ENCODE peak calls at places on chromosomes 6 and 20, in seven cellular contexts. One of them, this sample, is unnamed.

GRCh38 chr20:16194961-16195360 is 378.3 kb downstream of the KIF16B start:
- DNase-seq in transverse colon: no peak
- DNase-seq in stomach: no peak
- DNase-seq in H1: no peak
- DNase-seq in suprapubic skin: no peak
- DNase-seq in esophagus muscularis mucosa: no peak
- DNase-seq in HepG2: no peak
- DNase-seq in this sample: no peak

GRCh38 chr6:68473433-68474210 is 161.5 kb upstream of the ADGRB3 start:
- DNase-seq in transverse colon: no peak
- DNase-seq in stomach: no peak
- DNase-seq in H1: no peak
- DNase-seq in suprapubic skin: no peak
- DNase-seq in esophagus muscularis mucosa: no peak
- DNase-seq in HepG2: no peak
- DNase-seq in this sample: no peak

GRCh38 chr20:48791666-48792071 is 36.1 kb downstream of the PREX1 start:
- DNase-seq in transverse colon: no peak
- DNase-seq in stomach: no peak
- DNase-seq in H1: no peak
- DNase-seq in suprapubic skin: no peak
- DNase-seq in esophagus muscularis mucosa: no peak
- DNase-seq in HepG2: no peak
- DNase-seq in this sample: no peak

GRCh38 chr6:36912583-36912982 is 26.8 kb downstream of the C6orf89 start:
- DNase-seq in transverse colon: peak
- DNase-seq in stomach: no peak
- DNase-seq in H1: no peak
- DNase-seq in suprapubic skin: no peak
- DNase-seq in esophagus muscularis mucosa: no peak
- DNase-seq in HepG2: no peak
- DNase-seq in this sample: no peak

GRCh38 chr6:11224252-11224965 is 8.1 kb downstream of the NEDD9 start:
- DNase-seq in transverse colon: no peak
- DNase-seq in stomach: no peak
- DNase-seq in H1: no peak
- DNase-seq in suprapubic skin: no peak
- DNase-seq in esophagus muscularis mucosa: no peak
- DNase-seq in HepG2: no peak
- DNase-seq in this sample: no peak

GRCh38 chr20:44187763-44188709 is 1.0 kb upstream of the JPH2 start:
- DNase-seq in transverse colon: no peak
- DNase-seq in stomach: no peak
- DNase-seq in H1: peak
- DNase-seq in suprapubic skin: no peak
- DNase-seq in esophagus muscularis mucosa: no peak
- DNase-seq in HepG2: no peak
- DNase-seq in this sample: peak

GRCh38 chr6:148559848-148560433 is 186.9 kb upstream of the UST start:
- DNase-seq in transverse colon: peak
- DNase-seq in stomach: peak
- DNase-seq in H1: peak
- DNase-seq in suprapubic skin: peak
- DNase-seq in esophagus muscularis mucosa: peak
- DNase-seq in HepG2: peak
- DNase-seq in this sample: peak

GRCh38 chr6:168012431-168013249 is 15.2 kb downstream of the KIF25 start:
- DNase-seq in transverse colon: no peak
- DNase-seq in stomach: no peak
- DNase-seq in H1: peak
- DNase-seq in suprapubic skin: no peak
- DNase-seq in esophagus muscularis mucosa: peak
- DNase-seq in HepG2: no peak
- DNase-seq in this sample: no peak

GRCh38 chr6:36067374-36068011 is 39.9 kb downstream of the MAPK14 start:
- DNase-seq in transverse colon: no peak
- DNase-seq in stomach: no peak
- DNase-seq in H1: no peak
- DNase-seq in suprapubic skin: no peak
- DNase-seq in esophagus muscularis mucosa: no peak
- DNase-seq in HepG2: no peak
- DNase-seq in this sample: no peak

GRCh38 chr6:5754904-5755303 is 251.8 kb downstream of the NRN1 start:
- DNase-seq in transverse colon: no peak
- DNase-seq in stomach: no peak
- DNase-seq in H1: no peak
- DNase-seq in suprapubic skin: no peak
- DNase-seq in esophagus muscularis mucosa: no peak
- DNase-seq in HepG2: no peak
- DNase-seq in this sample: no peak

DNA sequence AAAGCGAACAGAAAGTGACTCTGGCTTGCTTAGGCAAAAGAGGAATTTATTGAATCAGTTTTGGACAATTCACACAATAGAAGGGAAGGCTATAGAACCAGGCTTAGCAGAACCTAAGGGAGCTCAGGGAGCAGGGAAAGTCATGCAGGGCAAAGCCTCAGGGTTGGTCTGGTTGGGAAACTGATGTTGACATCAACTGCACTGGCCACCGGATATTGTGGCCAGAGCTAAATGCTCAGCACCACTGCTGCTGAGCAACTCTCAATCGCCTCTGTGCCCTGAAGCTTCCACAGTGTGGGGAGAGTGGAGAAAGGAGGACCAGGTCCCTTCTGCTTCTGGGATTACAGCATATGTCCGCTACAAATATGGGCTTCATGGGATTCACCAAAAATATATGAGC is 93.3 kb upstream of the GCM1 start:
- DNase-seq in transverse colon: no peak
- DNase-seq in stomach: no peak
- DNase-seq in H1: no peak
- DNase-seq in suprapubic skin: no peak
- DNase-seq in esophagus muscularis mucosa: no peak
- DNase-seq in HepG2: no peak
- DNase-seq in this sample: no peak
- TF ChIP-seq POLR2AphosphoS5 in transverse colon: no peak
- TF ChIP-seq POLR2AphosphoS5 in stomach: no peak
- TF ChIP-seq POLR2AphosphoS5 in H1: no peak
- TF ChIP-seq POLR2AphosphoS5 in suprapubic skin: no peak
- TF ChIP-seq POLR2AphosphoS5 in esophagus muscularis mucosa: no peak
- TF ChIP-seq POLR2AphosphoS5 in HepG2: no peak
- TF ChIP-seq POLR2AphosphoS5 in this sample: no peak

GRCh38 chr6:43836507-43836906 is 66.5 kb downstream of the VEGFA start:
- DNase-seq in transverse colon: no peak
- DNase-seq in stomach: no peak
- DNase-seq in H1: no peak
- DNase-seq in suprapubic skin: no peak
- DNase-seq in esophagus muscularis mucosa: no peak
- DNase-seq in HepG2: no peak
- DNase-seq in this sample: no peak
- TF ChIP-seq EP300 in transverse colon: no peak
- TF ChIP-seq EP300 in stomach: no peak
- TF ChIP-seq EP300 in H1: no peak
- TF ChIP-seq EP300 in suprapubic skin: no peak
- TF ChIP-seq EP300 in esophagus muscularis mucosa: no peak
- TF ChIP-seq EP300 in HepG2: no peak
- TF ChIP-seq EP300 in this sample: no peak

GRCh38 chr20:25364879-25365699 is 25.5 kb downstream of the ABHD12 start:
- DNase-seq in transverse colon: no peak
- DNase-seq in stomach: no peak
- DNase-seq in H1: no peak
- DNase-seq in suprapubic skin: no peak
- DNase-seq in esophagus muscularis mucosa: no peak
- DNase-seq in HepG2: no peak
- DNase-seq in this sample: no peak

GRCh38 chr20:25356294-25356933 is 34.2 kb downstream of the ABHD12 start:
- DNase-seq in transverse colon: no peak
- DNase-seq in stomach: no peak
- DNase-seq in H1: peak
- DNase-seq in suprapubic skin: no peak
- DNase-seq in esophagus muscularis mucosa: no peak
- DNase-seq in HepG2: no peak
- DNase-seq in this sample: no peak

GRCh38 chr20:25360631-25361286 is 29.9 kb downstream of the ABHD12 start:
- DNase-seq in transverse colon: no peak
- DNase-seq in stomach: no peak
- DNase-seq in H1: no peak
- DNase-seq in suprapubic skin: no peak
- DNase-seq in esophagus muscularis mucosa: no peak
- DNase-seq in HepG2: no peak
- DNase-seq in this sample: no peak

GRCh38 chr20:25364180-25364788 is 26.4 kb downstream of the ABHD12 start:
- DNase-seq in transverse colon: no peak
- DNase-seq in stomach: no peak
- DNase-seq in H1: no peak
- DNase-seq in suprapubic skin: no peak
- DNase-seq in esophagus muscularis mucosa: no peak
- DNase-seq in HepG2: no peak
- DNase-seq in this sample: no peak

DNA sequence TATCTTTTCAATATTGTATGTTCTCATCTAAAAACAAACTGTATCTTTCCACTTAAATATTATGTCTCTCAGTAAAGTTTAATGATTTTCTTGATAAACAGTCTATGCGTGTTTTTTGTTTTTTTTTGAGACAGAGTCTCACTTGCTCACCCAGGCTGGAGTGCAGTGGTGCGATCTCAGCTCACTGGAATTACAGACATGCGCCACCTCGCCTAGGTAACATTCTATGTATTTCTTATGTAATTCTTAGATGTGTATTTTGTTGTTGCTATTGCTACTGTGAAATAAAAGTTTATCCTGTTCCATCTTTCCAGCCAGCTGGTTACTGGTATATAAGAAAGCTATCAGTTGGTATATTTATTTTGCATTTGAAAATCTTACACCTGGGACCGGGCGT is 29.4 kb downstream of the ABHD12 start:
- DNase-seq in transverse colon: no peak
- DNase-seq in stomach: no peak
- DNase-seq in H1: no peak
- DNase-seq in suprapubic skin: no peak
- DNase-seq in esophagus muscularis mucosa: no peak
- DNase-seq in HepG2: peak
- DNase-seq in this sample: no peak
- H3K27ac ChIP-seq in transverse colon: no peak
- H3K27ac ChIP-seq in stomach: no peak
- H3K27ac ChIP-seq in H1: no peak
- H3K27ac ChIP-seq in suprapubic skin: no peak
- H3K27ac ChIP-seq in esophagus muscularis mucosa: no peak
- H3K27ac ChIP-seq in HepG2: no peak
- H3K27ac ChIP-seq in this sample: no peak

DNA sequence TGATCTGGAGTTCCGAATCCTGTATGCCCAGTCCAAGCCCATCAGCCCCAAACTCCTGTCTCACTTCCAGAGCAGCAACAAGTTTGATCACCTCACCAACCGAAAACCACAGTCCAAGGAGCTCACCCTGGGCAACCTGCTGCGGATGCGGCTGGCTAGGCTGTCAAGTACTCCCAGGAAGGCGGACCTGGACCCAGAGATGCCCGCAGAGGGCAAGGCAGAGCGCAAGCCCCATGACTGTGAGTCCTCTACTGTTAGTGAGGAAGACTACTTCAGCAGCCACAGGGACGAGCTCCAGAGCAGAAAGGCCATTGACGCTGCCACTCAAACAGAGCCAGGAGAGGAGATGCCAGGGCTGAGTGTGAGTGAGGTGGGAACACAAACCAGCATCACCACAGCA is 10.5 kb upstream of the DHX35 start:
- DNase-seq in transverse colon: no peak
- DNase-seq in stomach: no peak
- DNase-seq in H1: no peak
- DNase-seq in suprapubic skin: no peak
- DNase-seq in esophagus muscularis mucosa: no peak
- DNase-seq in HepG2: no peak
- DNase-seq in this sample: no peak
- TF ChIP-seq POLR2AphosphoS5 in transverse colon: no peak
- TF ChIP-seq POLR2AphosphoS5 in stomach: no peak
- TF ChIP-seq POLR2AphosphoS5 in H1: no peak
- TF ChIP-seq POLR2AphosphoS5 in suprapubic skin: no peak
- TF ChIP-seq POLR2AphosphoS5 in esophagus muscularis mucosa: no peak
- TF ChIP-seq POLR2AphosphoS5 in HepG2: no peak
- TF ChIP-seq POLR2AphosphoS5 in this sample: no peak

DNA sequence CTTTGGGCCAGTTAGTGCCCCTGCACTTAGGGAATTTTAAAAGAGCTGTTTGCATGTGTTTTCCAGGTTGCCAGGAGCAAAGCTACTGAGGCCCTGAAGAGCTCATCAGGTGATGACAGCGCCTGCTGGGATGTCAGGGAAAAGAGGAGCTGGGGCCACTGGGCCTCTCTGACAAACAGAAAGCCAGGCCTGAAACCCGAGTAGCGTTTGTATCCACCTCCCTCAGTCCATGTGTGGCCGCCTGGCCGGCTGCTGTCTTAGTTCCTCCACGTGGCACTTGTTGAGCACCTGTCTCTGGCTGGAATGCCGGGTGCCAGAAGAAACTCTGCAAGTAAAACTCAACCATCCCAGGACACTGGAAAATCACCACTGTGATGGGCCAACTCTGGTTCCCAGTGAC is 601.2 kb downstream of the CDH26 start:
- DNase-seq in transverse colon: no peak
- DNase-seq in stomach: no peak
- DNase-seq in H1: no peak
- DNase-seq in suprapubic skin: no peak
- DNase-seq in esophagus muscularis mucosa: peak
- DNase-seq in HepG2: no peak
- DNase-seq in this sample: no peak
- TF ChIP-seq EP300 in transverse colon: no peak
- TF ChIP-seq EP300 in stomach: no peak
- TF ChIP-seq EP300 in H1: no peak
- TF ChIP-seq EP300 in suprapubic skin: no peak
- TF ChIP-seq EP300 in esophagus muscularis mucosa: no peak
- TF ChIP-seq EP300 in HepG2: no peak
- TF ChIP-seq EP300 in this sample: no peak

GRCh38 chr20:38900606-38901005 is 25.6 kb upstream of the FAM83D start:
- DNase-seq in transverse colon: no peak
- DNase-seq in stomach: no peak
- DNase-seq in H1: no peak
- DNase-seq in suprapubic skin: no peak
- DNase-seq in esophagus muscularis mucosa: no peak
- DNase-seq in HepG2: no peak
- DNase-seq in this sample: no peak

GRCh38 chr20:38905375-38905774 is 20.8 kb upstream of the FAM83D start:
- DNase-seq in transverse colon: no peak
- DNase-seq in stomach: no peak
- DNase-seq in H1: no peak
- DNase-seq in suprapubic skin: no peak
- DNase-seq in esophagus muscularis mucosa: no peak
- DNase-seq in HepG2: no peak
- DNase-seq in this sample: no peak

GRCh38 chr20:38907918-38908677 is 18.1 kb upstream of the FAM83D start:
- DNase-seq in transverse colon: no peak
- DNase-seq in stomach: no peak
- DNase-seq in H1: no peak
- DNase-seq in suprapubic skin: no peak
- DNase-seq in esophagus muscularis mucosa: no peak
- DNase-seq in HepG2: no peak
- DNase-seq in this sample: no peak

GRCh38 chr20:38902601-38903000 is 23.6 kb upstream of the FAM83D start:
- DNase-seq in transverse colon: no peak
- DNase-seq in stomach: no peak
- DNase-seq in H1: no peak
- DNase-seq in suprapubic skin: no peak
- DNase-seq in esophagus muscularis mucosa: no peak
- DNase-seq in HepG2: no peak
- DNase-seq in this sample: no peak

GRCh38 chr20:38903335-38903734 is 22.9 kb upstream of the FAM83D start:
- DNase-seq in transverse colon: no peak
- DNase-seq in stomach: no peak
- DNase-seq in H1: no peak
- DNase-seq in suprapubic skin: no peak
- DNase-seq in esophagus muscularis mucosa: no peak
- DNase-seq in HepG2: no peak
- DNase-seq in this sample: no peak
- H3K27ac ChIP-seq in transverse colon: no peak
- H3K27ac ChIP-seq in stomach: no peak
- H3K27ac ChIP-seq in H1: no peak
- H3K27ac ChIP-seq in suprapubic skin: no peak
- H3K27ac ChIP-seq in esophagus muscularis mucosa: no peak
- H3K27ac ChIP-seq in HepG2: no peak
- H3K27ac ChIP-seq in this sample: no peak